ENCODE peak calls at places on chromosome 1, in ten cellular contexts. X is Karpas-422; T is esophagus squamous epithelium; D is breast epithelium; A is transverse colon; P is CD8-positive, alpha-beta memory T cell; H is ovary; W is upper lobe of right lung; I is left ventricle myocardium inferior; U is pancreas. O is an unnamed sample. For H3K9me3, the result is how much of the 10 kb centered on the place peaks cover.

GRCh38 chr1:100597069-100597741 is 59.3 kb downstream of the GPR88 start:
- DNase-seq in D (no peak), W (no peak), P (no peak), U (no peak), X (no peak), H (no peak), A (no peak), T (no peak), I (no peak), O (no peak)

GRCh38 chr1:31705080-31705866 is 1.5 kb upstream of the COL16A1 start:
- DNase-seq in H (peak), T (no peak), A (peak), U (no peak), W (no peak), P (peak), X (peak), I (peak), D (no peak), O (peak)

GRCh38 chr1:84307398-84307797 is 5.9 kb downstream of the SAMD13 start:
- DNase-seq in A (no peak), U (no peak), T (no peak), H (no peak), D (no peak), I (no peak), X (no peak), P (no peak), W (no peak), O (no peak)

GRCh38 chr1:47608296-47608875 is 170.5 kb downstream of the FOXD2 start:
- DNase-seq in X (no peak), U (no peak), H (no peak), P (no peak), T (no peak), D (no peak), I (no peak), A (no peak), W (no peak), O (no peak)

GRCh38 chr1:205726619-205727125 is 23.3 kb downstream of the NUCKS1 start:
- DNase-seq in T (no peak), W (no peak), H (no peak), I (no peak), X (no peak), P (no peak), A (no peak), D (no peak), U (no peak), O (no peak)

GRCh38 chr1:166165661-166166399 is 971 bp downstream of the FAM78B start:
- DNase-seq in H (no peak), X (no peak), D (peak), T (no peak), I (no peak), P (no peak), A (peak), W (no peak), U (peak), O (no peak)

GRCh38 chr1:7628273-7628672 is 142.8 kb upstream of the VAMP3 start:
- DNase-seq in I (no peak), H (no peak), W (no peak), X (no peak), D (no peak), A (no peak), P (no peak), U (no peak), T (no peak), O (no peak)

GRCh38 chr1:61279570-61279969 is 197.2 kb downstream of the NFIA start:
- DNase-seq in D (no peak), H (no peak), T (no peak), I (no peak), U (no peak), W (no peak), X (no peak), A (no peak), P (no peak), O (no peak)

DNA sequence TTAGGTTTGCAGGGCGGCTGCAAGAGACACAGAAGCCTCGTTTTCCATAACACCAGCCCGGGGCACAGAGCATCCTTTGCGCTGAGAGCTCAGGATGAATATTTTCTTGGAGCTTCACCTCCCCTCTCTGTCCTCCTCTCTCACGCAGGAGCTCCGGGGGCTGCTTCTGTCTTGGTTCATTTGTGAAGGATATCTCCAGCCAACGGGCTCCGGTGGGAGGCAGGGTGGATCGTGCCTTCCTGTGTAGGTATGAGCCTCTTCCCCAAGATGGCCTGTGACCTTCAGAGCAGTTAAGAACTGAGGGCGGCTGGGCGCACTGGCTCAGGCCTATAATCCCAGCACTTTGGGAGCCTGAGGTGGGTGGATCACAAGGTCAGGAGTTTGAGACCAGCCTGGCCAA is 319.0 kb upstream of the C1orf174 start:
- DNase-seq in W (no peak), P (no peak), U (no peak), X (no peak), T (no peak), D (no peak), A (no peak), H (no peak), I (no peak), O (no peak)
- H3K9me3 ChIP-seq in W (under half), P (under half), U (under half), X (under half), T (under half), D (under half), A (under half), H (under half), I (under half), O (under half)

GRCh38 chr1:90713741-90714509 is 3.2 kb downstream of the BARHL2 start:
- DNase-seq in P (no peak), U (no peak), H (no peak), W (no peak), X (peak), A (no peak), D (no peak), T (no peak), I (no peak), O (no peak)
- H3K9me3 ChIP-seq in P (under half), U (under half), H (under half), W (under half), X (under half), A (under half), D (under half), T (under half), I (under half), O (under half)

GRCh38 chr1:239250353-239251035 is 135.9 kb upstream of the CHRM3 start:
- DNase-seq in U (no peak), H (no peak), A (no peak), W (no peak), X (no peak), I (no peak), T (no peak), P (no peak), D (no peak), O (no peak)
- H3K9me3 ChIP-seq in U (under half), H (under half), A (under half), W (under half), X (under half), I (under half), T (under half), P (under half), D (under half), O (under half)

GRCh38 chr1:15508700-15509487 is 15.1 kb downstream of the CASP9 start:
- DNase-seq in D (no peak), A (no peak), X (peak), I (no peak), U (no peak), H (no peak), P (no peak), T (no peak), W (no peak), O (no peak)

GRCh38 chr1:15513192-15513591 is 10.8 kb downstream of the CASP9 start:
- DNase-seq in I (no peak), D (no peak), T (no peak), A (no peak), U (no peak), W (no peak), H (peak), X (no peak), P (no peak), O (no peak)

GRCh38 chr1:15507278-15507677 is 16.7 kb downstream of the CASP9 start:
- DNase-seq in W (no peak), H (no peak), U (no peak), T (no peak), P (no peak), I (no peak), D (no peak), A (no peak), X (peak), O (no peak)

GRCh38 chr1:15509586-15509985 is 14.4 kb downstream of the CASP9 start:
- DNase-seq in P (no peak), A (no peak), W (no peak), D (no peak), H (no peak), X (no peak), T (no peak), I (no peak), U (no peak), O (no peak)

GRCh38 chr1:15510611-15511405 is 13.2 kb downstream of the CASP9 start:
- DNase-seq in U (no peak), W (no peak), I (no peak), X (no peak), D (no peak), P (no peak), T (no peak), H (no peak), A (no peak), O (no peak)
- H3K9me3 ChIP-seq in U (under half), W (under half), I (under half), X (under half), D (under half), P (under half), T (under half), H (under half), A (under half), O (under half)

GRCh38 chr1:79575424-79575823 is 568.9 kb upstream of the ADGRL4 start:
- DNase-seq in H (no peak), D (no peak), X (no peak), U (no peak), P (no peak), W (no peak), I (no peak), T (no peak), A (no peak), O (no peak)
- H3K9me3 ChIP-seq in H (under half), D (under half), X (under half), U (under half), P (under half), W (under half), I (under half), T (under half), A (under half), O (under half)

O was measured in MM.1S.